ENCODE peak calls at places on chromosomes 11 and 22, in four cellular contexts. B is H1, R is K562, E is GM12878. S is an unnamed sample.

GRCh38 chr11:104165014-104165413 is 1.1 kb upstream of the PDGFD start:
- DNase-seq in R (no peak), B (no peak), E (no peak), S (no peak)

GRCh38 chr11:78351193-78351592 is 66.4 kb downstream of the GAB2 start:
- DNase-seq in B (no peak), E (no peak), R (no peak), S (no peak)

GRCh38 chr11:60866911-60867870 is at the start of gene ZP1:
- DNase-seq in E (no peak), B (no peak), R (no peak), S (no peak)

GRCh38 chr11:33542921-33543320 is 157.7 kb downstream of the C11orf91 start:
- DNase-seq in B (peak; percentile 82), R (peak; percentile 62), E (no peak), S (peak; percentile 40)

GRCh38 chr22:46528121-46528610 is 9.3 kb downstream of the CELSR1 start:
- DNase-seq in R (no peak), E (no peak), B (no peak), S (peak; percentile 64)

GRCh38 chr22:39351689-39352214 is 2.0 kb downstream of the SYNGR1 start:
- DNase-seq in E (peak; percentile 25), B (no peak), R (no peak), S (peak; percentile 44)

GRCh38 chr11:7896026-7896785 is 34.9 kb downstream of the OR10A6 start:
- DNase-seq in B (no peak), E (no peak), R (no peak), S (no peak)

GRCh38 chr11:78248191-78248590 is 59.5 kb downstream of the USP35 start:
- DNase-seq in R (no peak), E (no peak), B (no peak), S (peak; percentile 16)

GRCh38 chr11:34512810-34513673 is 552 bp downstream of the ELF5 start:
- DNase-seq in R (peak; percentile 76), E (peak; percentile 7), B (peak; percentile 78), S (peak; percentile 54)

GRCh38 chr22:30481711-30482110 is 9.9 kb upstream of the SEC14L3 start:
- DNase-seq in B (no peak), E (no peak), R (no peak), S (peak; percentile 8)

GRCh38 chr11:27385245-27385644 is 22.2 kb upstream of the CCDC34 start:
- DNase-seq in B (no peak), R (no peak), E (no peak), S (peak; percentile 82)

GRCh38 chr11:35006389-35007128 is 90.1 kb downstream of the PDHX start:
- DNase-seq in E (peak; percentile 95), R (no peak), B (no peak), S (peak; percentile 37)

GRCh38 chr11:32511926-32512325 is 71.7 kb upstream of the EIF3M start:
- DNase-seq in E (no peak), R (no peak), B (no peak), S (no peak)

GRCh38 chr22:30876925-30877553 is 91.5 kb downstream of the MORC2 start:
- DNase-seq in E (no peak), R (no peak), B (no peak), S (peak; percentile 52)

GRCh38 chr11:129911298-129911697 is 15.9 kb upstream of the NFRKB start:
- DNase-seq in R (no peak), E (no peak), B (no peak), S (peak; percentile 63)

GRCh38 chr22:27576815-27577564 is 224.6 kb downstream of the MN1 start:
- DNase-seq in B (no peak), R (no peak), E (no peak), S (peak; percentile 70)

GRCh38 chr11:13333456-13333957 is 55.9 kb downstream of the BMAL1 start:
- DNase-seq in R (no peak), B (no peak), E (no peak), S (no peak)

GRCh38 chr22:32341122-32341740 is 16.4 kb upstream of the RFPL3 start:
- DNase-seq in B (peak; percentile 43), E (no peak), R (no peak), S (no peak)

GRCh38 chr22:39349967-39350802 is at the start of gene SYNGR1:
- DNase-seq in R (peak; percentile 12), B (no peak), E (no peak), S (no peak)

GRCh38 chr11:45451766-45452440 is 165.8 kb upstream of the SYT13 start:
- DNase-seq in B (no peak), E (no peak), R (no peak), S (peak; percentile 5)

GRCh38 chr11:2741006-2741376 is 41.2 kb upstream of the KCNQ1OT1 start:
- DNase-seq in R (peak; percentile 49), B (no peak), E (no peak), S (no peak)

GRCh38 chr22:29337631-29338284 is 22.3 kb upstream of the RASL10A start:
- DNase-seq in R (no peak), B (no peak), E (no peak), S (no peak)

GRCh38 chr11:63915961-63916836 is 765 bp downstream of the RCOR2 start:
- DNase-seq in R (peak; percentile 76), E (no peak), B (peak; percentile 99), S (no peak)

GRCh38 chr11:43930868-43931716 is 11.3 kb upstream of the C11orf96 start:
- DNase-seq in B (no peak), E (no peak), R (no peak), S (peak; percentile 42)
- H3K27ac ChIP-seq in B (no peak overlapping the region), E (no peak overlapping the region), R (no peak overlapping the region), S (no peak overlapping the region)

GRCh38 chr11:69899957-69900821 is 81.0 kb upstream of the FGF3 start:
- DNase-seq in B (no peak), E (no peak), R (peak; percentile 50), S (no peak)

GRCh38 chr11:69905202-69905535 is 86.0 kb upstream of the FGF3 start:
- DNase-seq in R (peak; percentile 29), E (no peak), B (no peak), S (no peak)

GRCh38 chr11:69903206-69903605 is 84.0 kb upstream of the FGF3 start:
- DNase-seq in R (no peak), E (no peak), B (no peak), S (no peak)

GRCh38 chr11:69904331-69905201 is 85.3 kb upstream of the FGF3 start:
- DNase-seq in R (no peak), B (no peak), E (no peak), S (no peak)

GRCh38 chr11:69902337-69902736 is 83.1 kb upstream of the FGF3 start:
- DNase-seq in R (no peak), E (no peak), B (no peak), S (no peak)
- TF ChIP-seq CHD1 in R (no peak), E (no peak), B (no peak), S (no peak)

GRCh38 chr11:64916848-64917662 is at the start of gene ATG2A:
- DNase-seq in E (peak; percentile 99), B (peak; percentile 98), R (peak; percentile 97), S (peak; percentile 100)
- H3K27ac ChIP-seq in E (peak within 1 kb of the TSS; percentile 91), B (peak within 1 kb of the TSS; percentile 45), R (peak within 1 kb of the TSS; percentile 87), S (peak within 1 kb of the TSS; percentile 69)

GRCh38 chr11:9003573-9004309 is at the start of gene NRIP3:
- DNase-seq in B (peak; percentile 83), E (no peak), R (peak; percentile 89), S (peak; percentile 52)
- TF ChIP-seq CHD1 in B (no peak), E (no peak), R (no peak), S (no peak)

GRCh38 chr11:134628426-134628825 is 216.4 kb upstream of the B3GAT1 start:
- DNase-seq in B (peak; percentile 19), E (no peak), R (no peak), S (no peak)
- H3K27ac ChIP-seq in B (no peak overlapping the region), E (no peak overlapping the region), R (no peak overlapping the region), S (no peak overlapping the region)

DNA sequence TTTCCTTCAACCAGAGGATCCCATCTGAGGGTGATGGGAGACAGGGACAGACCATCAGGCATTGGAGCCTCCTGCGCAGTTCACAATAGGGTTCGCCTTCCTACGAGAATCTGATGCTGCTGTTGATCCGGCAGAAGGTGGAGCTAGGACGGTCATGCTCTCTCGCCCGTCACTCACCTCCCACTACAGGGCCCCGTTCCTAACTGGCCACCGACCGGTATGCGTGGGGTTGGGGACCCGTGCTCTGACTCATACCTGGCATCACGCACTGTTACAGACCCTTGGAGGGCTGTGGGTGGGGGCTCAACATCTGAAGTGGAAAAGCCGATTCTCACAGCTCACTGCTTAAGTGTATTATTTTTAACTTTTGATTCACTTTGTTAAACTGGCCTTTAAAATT is 402.3 kb downstream of the BRD1 start:
- DNase-seq in E (no peak), B (no peak), R (no peak), S (no peak)
- TF ChIP-seq CHD1 in E (no peak), B (no peak), R (no peak), S (no peak)

DNA sequence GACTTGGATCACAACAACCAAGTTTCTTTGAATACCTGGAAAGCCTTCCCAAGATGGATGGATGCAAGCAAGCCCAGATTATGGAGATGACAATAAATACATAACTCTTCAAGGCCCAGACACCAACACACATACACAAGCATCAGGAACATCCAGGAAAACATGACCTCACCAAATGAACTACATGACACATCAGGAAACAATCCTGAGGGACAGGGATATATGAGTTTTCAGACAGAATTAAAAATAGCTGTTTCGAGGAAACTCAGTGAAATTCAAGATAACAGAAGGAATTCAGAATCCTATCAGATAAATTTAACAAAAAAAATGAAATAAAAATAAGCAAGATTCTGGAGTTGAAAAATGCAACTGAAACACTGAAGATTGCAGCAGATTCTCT is 659.4 kb downstream of the METTL15 start:
- DNase-seq in E (no peak), R (no peak), B (no peak), S (peak; percentile 59)
- H3K27ac ChIP-seq in E (no peak overlapping the region), R (no peak overlapping the region), B (no peak overlapping the region), S (no peak overlapping the region)

GRCh38 chr22:23837911-23838685 is 708 bp downstream of the DERL3 start:
- DNase-seq in E (no peak), B (peak; percentile 66), R (no peak), S (no peak)
- TF ChIP-seq CHD1 in E (no peak), B (no peak), R (no peak), S (no peak)

S was measured in IMR-90.